ENCODE peak calls at places on chromosomes 13 and 19, in eight cellular contexts. One of them, this sample, is unnamed.

GRCh38 chr13:91142572-91142971 is 204.9 kb upstream of the MIR17HG start:
- DNase-seq in tibial artery: no peak
- DNase-seq in colonic mucosa: no peak
- DNase-seq in fibroblast of lung: peak; percentile 65
- DNase-seq in heart left ventricle: no peak
- DNase-seq in neural progenitor cell: no peak
- DNase-seq in brain microvascular endothelial cell: peak; percentile 85
- DNase-seq in GM23338: no peak
- DNase-seq in this sample: no peak

GRCh38 chr13:100440756-100441421 is 147.7 kb downstream of the GGACT start:
- DNase-seq in heart left ventricle: no peak
- DNase-seq in tibial artery: no peak
- DNase-seq in neural progenitor cell: no peak
- DNase-seq in fibroblast of lung: peak; percentile 58
- DNase-seq in colonic mucosa: no peak
- DNase-seq in brain microvascular endothelial cell: no peak
- DNase-seq in GM23338: no peak
- DNase-seq in this sample: no peak

GRCh38 chr19:28217064-28217463 is 995.9 kb downstream of the UQCRFS1 start:
- DNase-seq in brain microvascular endothelial cell: no peak
- DNase-seq in fibroblast of lung: no peak
- DNase-seq in colonic mucosa: no peak
- DNase-seq in neural progenitor cell: peak; percentile 39
- DNase-seq in heart left ventricle: no peak
- DNase-seq in GM23338: peak; percentile 86
- DNase-seq in tibial artery: no peak
- DNase-seq in this sample: no peak

GRCh38 chr13:74288361-74288911 is 154.2 kb upstream of the KLF12 start:
- DNase-seq in neural progenitor cell: peak; percentile 13
- DNase-seq in colonic mucosa: peak; percentile 46
- DNase-seq in brain microvascular endothelial cell: no peak
- DNase-seq in fibroblast of lung: peak; percentile 14
- DNase-seq in heart left ventricle: peak; percentile 68
- DNase-seq in GM23338: peak; percentile 46
- DNase-seq in tibial artery: no peak
- DNase-seq in this sample: peak; percentile 21

GRCh38 chr19:38634757-38635482 is 12.5 kb upstream of the ACTN4 start:
- DNase-seq in heart left ventricle: peak; percentile 87
- DNase-seq in brain microvascular endothelial cell: peak; percentile 49
- DNase-seq in tibial artery: peak; percentile 84
- DNase-seq in neural progenitor cell: peak; percentile 67
- DNase-seq in GM23338: peak; percentile 73
- DNase-seq in fibroblast of lung: peak; percentile 64
- DNase-seq in colonic mucosa: peak; percentile 83
- DNase-seq in this sample: no peak

GRCh38 chr19:8161135-8161646 is 11.8 kb upstream of the FBN3 start:
- DNase-seq in fibroblast of lung: peak; percentile 17
- DNase-seq in neural progenitor cell: peak; percentile 17
- DNase-seq in brain microvascular endothelial cell: peak; percentile 12
- DNase-seq in heart left ventricle: no peak
- DNase-seq in colonic mucosa: no peak
- DNase-seq in GM23338: peak; percentile 64
- DNase-seq in tibial artery: no peak
- DNase-seq in this sample: no peak

GRCh38 chr13:98144501-98145350 is 1.8 kb downstream of the FARP1 start:
- DNase-seq in tibial artery: no peak
- DNase-seq in brain microvascular endothelial cell: no peak
- DNase-seq in heart left ventricle: no peak
- DNase-seq in colonic mucosa: peak; percentile 34
- DNase-seq in neural progenitor cell: peak; percentile 81
- DNase-seq in GM23338: peak; percentile 78
- DNase-seq in fibroblast of lung: peak; percentile 77
- DNase-seq in this sample: no peak

GRCh38 chr13:92843549-92843948 is 383.1 kb upstream of the GPC6 start:
- DNase-seq in neural progenitor cell: no peak
- DNase-seq in tibial artery: no peak
- DNase-seq in GM23338: no peak
- DNase-seq in fibroblast of lung: peak; percentile 88
- DNase-seq in heart left ventricle: no peak
- DNase-seq in colonic mucosa: no peak
- DNase-seq in brain microvascular endothelial cell: no peak
- DNase-seq in this sample: no peak

GRCh38 chr19:4712771-4713170 is 10.9 kb downstream of the DPP9 start:
- DNase-seq in GM23338: no peak
- DNase-seq in neural progenitor cell: no peak
- DNase-seq in tibial artery: no peak
- DNase-seq in heart left ventricle: no peak
- DNase-seq in colonic mucosa: no peak
- DNase-seq in fibroblast of lung: no peak
- DNase-seq in brain microvascular endothelial cell: no peak
- DNase-seq in this sample: no peak

GRCh38 chr13:71754407-71754974 is 112.5 kb downstream of the DACH1 start:
- DNase-seq in GM23338: peak; percentile 18
- DNase-seq in brain microvascular endothelial cell: no peak
- DNase-seq in heart left ventricle: no peak
- DNase-seq in tibial artery: no peak
- DNase-seq in fibroblast of lung: peak; percentile 59
- DNase-seq in colonic mucosa: no peak
- DNase-seq in neural progenitor cell: no peak
- DNase-seq in this sample: no peak

GRCh38 chr13:89897681-89898080 is 1449.8 kb upstream of the MIR17HG start:
- DNase-seq in neural progenitor cell: no peak
- DNase-seq in GM23338: no peak
- DNase-seq in heart left ventricle: no peak
- DNase-seq in fibroblast of lung: no peak
- DNase-seq in colonic mucosa: no peak
- DNase-seq in tibial artery: no peak
- DNase-seq in brain microvascular endothelial cell: no peak
- DNase-seq in this sample: no peak

GRCh38 chr13:50598338-50598737 is 245.2 kb downstream of the DLEU7 start:
- DNase-seq in neural progenitor cell: no peak
- DNase-seq in heart left ventricle: no peak
- DNase-seq in tibial artery: no peak
- DNase-seq in colonic mucosa: no peak
- DNase-seq in fibroblast of lung: no peak
- DNase-seq in GM23338: no peak
- DNase-seq in brain microvascular endothelial cell: no peak
- DNase-seq in this sample: no peak

GRCh38 chr19:6470173-6470572 is 6.1 kb downstream of the CRB3 start:
- DNase-seq in GM23338: peak; percentile 37
- DNase-seq in heart left ventricle: no peak
- DNase-seq in tibial artery: no peak
- DNase-seq in brain microvascular endothelial cell: no peak
- DNase-seq in neural progenitor cell: no peak
- DNase-seq in fibroblast of lung: no peak
- DNase-seq in colonic mucosa: no peak
- DNase-seq in this sample: no peak

GRCh38 chr13:48739346-48740037 is 85.8 kb downstream of the CYSLTR2 start:
- DNase-seq in fibroblast of lung: peak; percentile 52
- DNase-seq in colonic mucosa: no peak
- DNase-seq in heart left ventricle: no peak
- DNase-seq in tibial artery: no peak
- DNase-seq in GM23338: no peak
- DNase-seq in neural progenitor cell: no peak
- DNase-seq in brain microvascular endothelial cell: no peak
- DNase-seq in this sample: no peak

DNA sequence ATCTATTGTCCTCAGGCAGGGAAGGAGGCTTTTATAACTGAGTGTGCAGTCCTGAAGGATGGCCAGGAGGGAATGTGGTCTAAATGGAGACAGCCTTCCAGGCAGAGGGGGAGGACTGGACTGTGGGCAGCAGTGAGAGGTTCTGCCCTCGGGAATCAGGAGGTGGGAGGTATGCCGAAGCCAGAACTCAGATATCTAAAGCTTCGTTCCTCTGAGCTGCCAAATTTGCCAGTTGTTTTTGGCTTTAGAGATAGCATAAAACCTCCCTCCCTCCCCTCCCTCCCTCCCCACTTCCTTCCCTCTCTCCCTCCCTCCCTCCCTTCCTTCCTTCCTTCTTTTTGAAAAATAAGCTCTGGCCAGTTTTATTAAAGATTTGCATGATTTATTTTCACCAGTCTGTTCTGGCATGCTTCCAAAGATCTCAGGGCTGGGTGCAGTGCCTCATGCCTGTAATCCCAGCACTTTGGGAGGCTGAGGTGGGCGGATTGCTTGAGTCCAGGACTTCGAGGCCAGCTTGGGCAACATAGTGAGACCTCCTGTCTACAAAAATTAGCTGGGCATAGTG is 2.4 kb downstream of the MEDAG start:
- DNase-seq in GM23338: no peak
- DNase-seq in colonic mucosa: no peak
- DNase-seq in tibial artery: peak; percentile 88
- DNase-seq in fibroblast of lung: peak; percentile 60
- DNase-seq in brain microvascular endothelial cell: no peak
- DNase-seq in neural progenitor cell: no peak
- DNase-seq in heart left ventricle: no peak
- DNase-seq in this sample: no peak
- H3K27ac ChIP-seq in GM23338: no peak overlapping the region
- H3K27ac ChIP-seq in colonic mucosa: no peak overlapping the region
- H3K27ac ChIP-seq in tibial artery: peak overlapping the region; percentile 96
- H3K27ac ChIP-seq in fibroblast of lung: no peak overlapping the region
- H3K27ac ChIP-seq in brain microvascular endothelial cell: peak overlapping the region; percentile 71
- H3K27ac ChIP-seq in neural progenitor cell: no peak overlapping the region
- H3K27ac ChIP-seq in heart left ventricle: peak overlapping the region; percentile 74
- H3K27ac ChIP-seq in this sample: no peak overlapping the region

GRCh38 chr13:26956532-26957142 is 196.1 kb upstream of the GPR12 start:
- DNase-seq in heart left ventricle: no peak
- DNase-seq in GM23338: no peak
- DNase-seq in brain microvascular endothelial cell: no peak
- DNase-seq in colonic mucosa: peak; percentile 85
- DNase-seq in tibial artery: no peak
- DNase-seq in fibroblast of lung: no peak
- DNase-seq in neural progenitor cell: no peak
- DNase-seq in this sample: no peak
- H3K27ac ChIP-seq in heart left ventricle: no peak overlapping the region
- H3K27ac ChIP-seq in GM23338: no peak overlapping the region
- H3K27ac ChIP-seq in brain microvascular endothelial cell: no peak overlapping the region
- H3K27ac ChIP-seq in colonic mucosa: peak overlapping the region; percentile 87
- H3K27ac ChIP-seq in tibial artery: no peak overlapping the region
- H3K27ac ChIP-seq in fibroblast of lung: no peak overlapping the region
- H3K27ac ChIP-seq in neural progenitor cell: no peak overlapping the region
- H3K27ac ChIP-seq in this sample: no peak overlapping the region

DNA sequence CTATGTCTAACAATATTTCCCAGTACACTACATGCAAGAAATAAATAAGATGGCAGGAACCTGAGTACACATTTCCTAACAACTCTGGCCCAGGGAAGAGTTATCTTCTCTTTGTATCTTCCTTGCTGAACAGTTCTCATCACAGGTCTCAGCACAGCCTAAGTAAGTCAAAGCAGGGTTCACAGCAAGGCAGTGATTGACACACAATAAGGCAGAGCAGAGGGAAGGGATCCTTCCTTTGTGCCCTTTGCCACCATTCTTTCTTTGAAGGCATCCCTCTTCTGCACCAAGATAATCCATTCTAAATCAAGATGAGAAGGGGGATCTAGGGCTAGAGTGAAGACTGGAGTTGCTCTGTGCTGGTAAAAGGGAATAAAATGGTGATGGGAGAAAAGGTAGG is 73.4 kb upstream of the TRPC4 start:
- DNase-seq in colonic mucosa: no peak
- DNase-seq in heart left ventricle: no peak
- DNase-seq in fibroblast of lung: no peak
- DNase-seq in GM23338: no peak
- DNase-seq in neural progenitor cell: peak; percentile 74
- DNase-seq in brain microvascular endothelial cell: no peak
- DNase-seq in tibial artery: no peak
- DNase-seq in this sample: no peak
- H3K27ac ChIP-seq in colonic mucosa: no peak overlapping the region
- H3K27ac ChIP-seq in heart left ventricle: no peak overlapping the region
- H3K27ac ChIP-seq in fibroblast of lung: no peak overlapping the region
- H3K27ac ChIP-seq in GM23338: no peak overlapping the region
- H3K27ac ChIP-seq in neural progenitor cell: peak overlapping the region; percentile 68
- H3K27ac ChIP-seq in brain microvascular endothelial cell: no peak overlapping the region
- H3K27ac ChIP-seq in tibial artery: no peak overlapping the region
- H3K27ac ChIP-seq in this sample: no peak overlapping the region

GRCh38 chr13:20501139-20501538 is 24.5 kb downstream of the CRYL1 start:
- DNase-seq in neural progenitor cell: no peak
- DNase-seq in tibial artery: no peak
- DNase-seq in brain microvascular endothelial cell: no peak
- DNase-seq in GM23338: no peak
- DNase-seq in colonic mucosa: no peak
- DNase-seq in heart left ventricle: no peak
- DNase-seq in fibroblast of lung: no peak
- DNase-seq in this sample: no peak

GRCh38 chr13:20501548-20501947 is 24.1 kb downstream of the CRYL1 start:
- DNase-seq in tibial artery: no peak
- DNase-seq in fibroblast of lung: no peak
- DNase-seq in neural progenitor cell: no peak
- DNase-seq in GM23338: no peak
- DNase-seq in colonic mucosa: no peak
- DNase-seq in heart left ventricle: no peak
- DNase-seq in brain microvascular endothelial cell: no peak
- DNase-seq in this sample: no peak

GRCh38 chr13:20506676-20507075 is 19.0 kb downstream of the CRYL1 start:
- DNase-seq in GM23338: no peak
- DNase-seq in fibroblast of lung: no peak
- DNase-seq in brain microvascular endothelial cell: no peak
- DNase-seq in heart left ventricle: no peak
- DNase-seq in colonic mucosa: no peak
- DNase-seq in tibial artery: no peak
- DNase-seq in neural progenitor cell: no peak
- DNase-seq in this sample: no peak

GRCh38 chr13:20505405-20506366 is 20.0 kb downstream of the CRYL1 start:
- DNase-seq in neural progenitor cell: no peak
- DNase-seq in heart left ventricle: no peak
- DNase-seq in GM23338: no peak
- DNase-seq in fibroblast of lung: no peak
- DNase-seq in tibial artery: no peak
- DNase-seq in brain microvascular endothelial cell: no peak
- DNase-seq in colonic mucosa: no peak
- DNase-seq in this sample: no peak

DNA sequence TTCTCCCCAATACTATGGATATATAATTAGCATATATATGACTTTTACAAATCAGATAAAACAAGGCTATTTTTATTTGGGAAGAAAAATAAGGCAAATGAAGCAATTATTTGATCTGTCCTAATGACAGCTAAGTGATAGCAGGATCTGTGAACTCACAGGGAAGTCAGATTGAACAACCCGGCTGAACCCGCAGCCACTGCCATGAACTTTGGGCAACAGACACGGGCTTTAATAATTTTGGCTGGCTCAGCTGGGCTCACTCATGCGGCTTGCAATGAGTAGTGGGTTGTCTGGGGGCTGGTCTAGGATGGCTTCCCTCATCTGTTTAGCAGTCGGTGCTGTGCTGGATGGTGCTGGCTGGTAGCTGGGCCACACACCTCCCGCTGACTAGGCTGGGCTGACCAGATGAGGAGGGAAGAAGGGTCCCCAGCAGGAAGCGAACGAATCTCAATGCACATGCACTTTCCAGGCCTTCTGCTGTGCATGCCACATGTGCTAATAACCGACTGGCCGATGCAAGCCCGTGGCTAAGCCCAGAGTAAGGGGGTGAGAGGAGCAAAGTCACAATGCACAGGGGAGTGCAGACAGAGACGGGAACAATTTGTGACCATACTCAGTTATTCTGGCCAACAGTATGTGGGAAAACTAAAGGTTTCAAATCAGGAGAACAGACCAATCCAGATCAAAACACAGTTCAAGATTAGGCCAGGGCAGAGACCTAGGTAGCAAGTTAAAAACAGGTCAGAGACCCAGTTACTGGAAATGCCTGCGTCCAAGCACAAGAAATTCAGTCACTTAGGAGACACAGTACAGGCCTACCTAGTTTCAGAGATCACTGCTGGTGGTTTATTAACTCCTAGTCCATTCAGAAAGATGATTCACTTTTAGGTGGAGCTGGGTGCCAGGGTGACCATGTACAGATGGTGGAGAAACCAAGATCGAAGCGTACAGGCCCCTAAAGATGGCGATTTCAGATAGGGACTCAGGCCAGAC is 22.3 kb downstream of the CRYL1 start:
- DNase-seq in fibroblast of lung: no peak
- DNase-seq in colonic mucosa: no peak
- DNase-seq in tibial artery: no peak
- DNase-seq in heart left ventricle: no peak
- DNase-seq in neural progenitor cell: no peak
- DNase-seq in brain microvascular endothelial cell: no peak
- DNase-seq in GM23338: no peak
- DNase-seq in this sample: no peak
- H3K27ac ChIP-seq in fibroblast of lung: no peak overlapping the region
- H3K27ac ChIP-seq in colonic mucosa: no peak overlapping the region
- H3K27ac ChIP-seq in tibial artery: no peak overlapping the region
- H3K27ac ChIP-seq in heart left ventricle: no peak overlapping the region
- H3K27ac ChIP-seq in neural progenitor cell: no peak overlapping the region
- H3K27ac ChIP-seq in brain microvascular endothelial cell: no peak overlapping the region
- H3K27ac ChIP-seq in GM23338: no peak overlapping the region
- H3K27ac ChIP-seq in this sample: no peak overlapping the region